ENCODE peak calls at places on chromosomes 3 and 15, in ten cellular contexts. R is suprapubic skin; K is foreskin fibroblast; Y is CD8-positive, alpha-beta T cell; W is left ventricle myocardium inferior; O is fibroblast of mammary gland; E is WTC11; A is natural killer cell; N is Calu3; T is AG10803. C is an unnamed sample.
A peak's percentile ranks its signal among the peaks of the same experiment; 100 is the strongest.

GRCh38 chr15:86624261-86625036 is 544.8 kb downstream of the AGBL1 start:
- DNase-seq in A (peak; percentile 16), O (peak; percentile 81), E (peak; percentile 72), R (no peak), N (peak; percentile 78), K (peak; percentile 12), W (peak; percentile 72), Y (peak; percentile 1), T (peak; percentile 86), C (peak; percentile 19)

GRCh38 chr3:18098960-18099587 is 326.1 kb downstream of the SATB1 start:
- DNase-seq in A (no peak), W (no peak), N (peak; percentile 85), O (peak; percentile 95), Y (no peak), K (peak; percentile 92), T (peak; percentile 83), R (no peak), E (no peak), C (no peak)

GRCh38 chr15:40878785-40879184 is 4.8 kb upstream of the RHOV start:
- DNase-seq in R (no peak), K (no peak), Y (no peak), E (no peak), W (no peak), N (peak; percentile 45), A (no peak), O (peak; percentile 24), T (no peak), C (no peak)

GRCh38 chr3:15553749-15554148 is 32.2 kb upstream of the COLQ start:
- DNase-seq in W (no peak), T (no peak), A (no peak), K (no peak), O (no peak), N (no peak), Y (no peak), E (no peak), R (no peak), C (no peak)

GRCh38 chr3:79968418-79968817 is 200.6 kb upstream of the ROBO1 start:
- DNase-seq in R (no peak), T (no peak), Y (no peak), W (no peak), E (no peak), O (no peak), N (no peak), K (no peak), A (no peak), C (no peak)

GRCh38 chr15:83305696-83306291 is 21.3 kb upstream of the BNC1 start:
- DNase-seq in K (no peak), N (peak; percentile 28), R (no peak), A (no peak), E (peak; percentile 36), W (no peak), O (no peak), Y (no peak), T (no peak), C (peak; percentile 62)

GRCh38 chr3:183539821-183540220 is 15.7 kb downstream of the KLHL6 start:
- DNase-seq in N (no peak), A (no peak), Y (no peak), W (no peak), O (no peak), K (no peak), T (peak; percentile 4), R (no peak), E (no peak), C (no peak)

GRCh38 chr15:40175160-40175559 is 14.3 kb downstream of the BUB1B start:
- DNase-seq in T (peak; percentile 13), E (no peak), N (no peak), A (no peak), Y (no peak), W (no peak), R (no peak), O (no peak), K (no peak), C (no peak)

GRCh38 chr15:35874260-35874905 is 328.4 kb upstream of the DPH6 start:
- DNase-seq in Y (no peak), T (peak; percentile 73), O (peak; percentile 97), K (peak; percentile 84), N (no peak), A (no peak), R (no peak), W (no peak), E (no peak), C (no peak)

GRCh38 chr3:98483626-98484025 is 13.9 kb upstream of the OR5K2 start:
- DNase-seq in E (no peak), N (no peak), O (no peak), T (no peak), Y (no peak), K (no peak), R (no peak), A (no peak), W (no peak), C (no peak)

GRCh38 chr15:40925863-40926658 is 3.1 kb upstream of the DLL4 start:
- DNase-seq in W (no peak), E (peak; percentile 59), R (no peak), K (no peak), O (no peak), T (peak; percentile 23), Y (no peak), A (no peak), N (no peak), C (no peak)

GRCh38 chr3:155738580-155739076 is 6.2 kb downstream of the PLCH1 start:
- DNase-seq in K (no peak), T (no peak), R (no peak), E (no peak), N (no peak), W (no peak), A (no peak), O (no peak), Y (no peak), C (no peak)

GRCh38 chr3:155741081-155741480 is 3.8 kb downstream of the PLCH1 start:
- DNase-seq in T (no peak), O (no peak), W (no peak), Y (no peak), K (no peak), N (no peak), E (no peak), R (no peak), A (no peak), C (no peak)

GRCh38 chr3:155737844-155738460 is 6.9 kb downstream of the PLCH1 start:
- DNase-seq in R (no peak), Y (no peak), W (no peak), T (no peak), N (peak; percentile 88), A (no peak), K (no peak), E (no peak), O (no peak), C (peak; percentile 31)

GRCh38 chr3:155741598-155741997 is 3.3 kb downstream of the PLCH1 start:
- DNase-seq in O (no peak), T (no peak), K (no peak), W (no peak), Y (no peak), E (no peak), N (no peak), R (no peak), A (no peak), C (no peak)

DNA sequence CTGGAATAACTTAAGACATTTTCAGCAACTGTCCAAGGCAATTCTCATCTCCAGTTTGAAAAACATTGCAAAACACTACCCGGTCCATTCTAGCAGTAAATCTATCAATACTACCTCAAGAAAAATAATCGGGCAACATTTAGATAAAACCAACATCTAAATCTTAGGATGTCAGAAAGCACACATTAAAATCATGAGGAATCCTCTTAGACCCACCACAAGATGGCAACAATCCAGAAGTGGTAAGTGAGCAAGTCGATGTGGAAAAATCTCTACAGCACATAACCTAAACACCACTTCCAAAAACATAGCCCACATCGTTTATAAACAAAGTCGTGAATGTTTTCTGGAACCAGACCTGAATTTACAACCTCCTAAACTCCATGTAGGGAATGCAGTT is 5.7 kb downstream of the PLCH1 start:
- DNase-seq in R (no peak), E (no peak), O (peak; percentile 12), A (no peak), N (no peak), K (no peak), W (no peak), Y (no peak), T (peak; percentile 21), C (no peak)
- TF ChIP-seq CTCF in R (no peak), E (no peak), O (no peak), A (no peak), N (no peak), K (no peak), W (no peak), Y (no peak), T (no peak), C (peak; percentile 22)

GRCh38 chr3:52070724-52071621 is 14.6 kb upstream of the DUSP7 start:
- DNase-seq in O (no peak), A (no peak), K (no peak), Y (no peak), R (no peak), E (no peak), N (no peak), T (no peak), W (peak; percentile 57), C (no peak)
- TF ChIP-seq CTCF in O (no peak), A (no peak), K (no peak), Y (no peak), R (no peak), E (no peak), N (no peak), T (no peak), W (no peak), C (no peak)

GRCh38 chr3:170405101-170405500 is 13.6 kb upstream of the CLDN11 start:
- DNase-seq in O (no peak), T (no peak), R (no peak), E (no peak), N (no peak), Y (no peak), W (no peak), A (no peak), K (no peak), C (no peak)

GRCh38 chr3:170414202-170414663 is 4.4 kb upstream of the CLDN11 start:
- DNase-seq in R (no peak), O (peak; percentile 95), A (no peak), Y (no peak), T (peak; percentile 99), K (peak; percentile 86), E (peak; percentile 41), N (peak; percentile 55), W (no peak), C (no peak)

GRCh38 chr3:170413291-170413690 is 5.4 kb upstream of the CLDN11 start:
- DNase-seq in R (no peak), E (no peak), N (no peak), K (no peak), O (no peak), T (no peak), Y (no peak), A (no peak), W (no peak), C (no peak)

GRCh38 chr3:170410428-170411029 is 8.1 kb upstream of the CLDN11 start:
- DNase-seq in E (no peak), O (peak; percentile 56), A (no peak), W (no peak), R (no peak), T (peak; percentile 38), Y (no peak), K (no peak), N (peak; percentile 41), C (no peak)
- TF ChIP-seq CTCF in E (no peak), O (peak; percentile 69), A (peak; percentile 13), W (peak; percentile 56), R (no peak), T (peak; percentile 69), Y (peak; percentile 24), K (peak; percentile 56), N (peak; percentile 80), C (peak; percentile 44)

DNA sequence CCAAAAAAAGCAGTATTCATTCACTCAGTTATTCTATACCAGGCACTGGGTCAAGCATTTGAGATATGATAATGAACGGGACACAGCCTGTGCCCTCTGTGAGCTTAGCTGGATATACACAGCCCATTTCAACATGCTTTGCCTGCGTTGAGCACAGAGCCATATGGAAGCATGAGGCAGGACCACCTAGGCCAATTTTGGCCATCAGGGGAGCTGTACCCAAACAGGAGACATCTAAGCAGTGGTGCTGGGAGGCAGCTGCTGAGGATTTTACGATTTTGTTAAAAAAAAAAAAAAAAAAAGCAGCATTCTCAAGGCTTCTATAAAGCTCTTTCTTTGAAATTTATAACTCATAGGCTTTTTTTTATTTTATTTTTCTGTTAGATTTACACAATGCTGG is 87.2 kb upstream of the SLC2A2 start:
- DNase-seq in A (no peak), O (no peak), K (no peak), E (peak; percentile 45), N (no peak), R (no peak), T (no peak), Y (no peak), W (no peak), C (no peak)
- TF ChIP-seq CTCF in A (no peak), O (peak; percentile 5), K (no peak), E (no peak), N (no peak), R (no peak), T (no peak), Y (no peak), W (peak; percentile 7), C (peak; percentile 38)